ENCODE peak calls at places on chromosomes 2 and 18, in ten cellular contexts. O, H, Z, Y, P, X, N, L, B and U are unnamed samples.

GRCh38 chr2:231613054-231613654 is 20.5 kb downstream of the TEX44 start:
- DNase-seq in O (no peak), H (no peak), Z (no peak), Y (no peak), P (no peak), X (no peak), N (no peak), L (no peak), B (no peak), U (no peak)

GRCh38 chr2:236631361-236632291 is 62.0 kb downstream of the ACKR3 start:
- DNase-seq in O (no peak), H (no peak), Z (no peak), Y (peak), P (no peak), X (no peak), N (no peak), L (peak), B (no peak), U (no peak)

GRCh38 chr2:32614069-32614468 is 13.8 kb upstream of the TTC27 start:
- DNase-seq in O (no peak), H (no peak), Z (no peak), Y (no peak), P (no peak), X (no peak), N (no peak), L (no peak), B (no peak), U (no peak)

GRCh38 chr18:56576826-56577573 is 61.4 kb downstream of the TXNL1 start:
- DNase-seq in O (no peak), H (no peak), Z (peak), Y (no peak), P (no peak), X (no peak), N (no peak), L (no peak), B (peak), U (no peak)

GRCh38 chr18:45785015-45785597 is 40.4 kb upstream of the SIGLEC15 start:
- DNase-seq in O (no peak), H (no peak), Z (peak), Y (no peak), P (peak), X (no peak), N (no peak), L (no peak), B (no peak), U (peak)

GRCh38 chr18:77039196-77040140 is 93.1 kb downstream of the MBP start:
- DNase-seq in O (no peak), H (no peak), Z (no peak), Y (no peak), P (peak), X (no peak), N (peak), L (no peak), B (peak), U (no peak)

GRCh38 chr2:229410946-229411345 is 139.9 kb upstream of the PID1 start:
- DNase-seq in O (no peak), H (no peak), Z (no peak), Y (no peak), P (no peak), X (no peak), N (no peak), L (no peak), B (peak), U (no peak)

GRCh38 chr2:157857881-157858280 is 18.2 kb downstream of the ACVR1 start:
- DNase-seq in O (no peak), H (no peak), Z (peak), Y (no peak), P (no peak), X (no peak), N (no peak), L (no peak), B (peak), U (no peak)

GRCh38 chr2:136246086-136246669 is 128.2 kb upstream of the CXCR4 start:
- DNase-seq in O (peak), H (peak), Z (peak), Y (peak), P (no peak), X (peak), N (peak), L (peak), B (no peak), U (peak)

GRCh38 chr2:16553222-16553621 is 112.4 kb downstream of the CYRIA start:
- DNase-seq in O (peak), H (peak), Z (peak), Y (peak), P (peak), X (peak), N (peak), L (peak), B (peak), U (peak)

DNA sequence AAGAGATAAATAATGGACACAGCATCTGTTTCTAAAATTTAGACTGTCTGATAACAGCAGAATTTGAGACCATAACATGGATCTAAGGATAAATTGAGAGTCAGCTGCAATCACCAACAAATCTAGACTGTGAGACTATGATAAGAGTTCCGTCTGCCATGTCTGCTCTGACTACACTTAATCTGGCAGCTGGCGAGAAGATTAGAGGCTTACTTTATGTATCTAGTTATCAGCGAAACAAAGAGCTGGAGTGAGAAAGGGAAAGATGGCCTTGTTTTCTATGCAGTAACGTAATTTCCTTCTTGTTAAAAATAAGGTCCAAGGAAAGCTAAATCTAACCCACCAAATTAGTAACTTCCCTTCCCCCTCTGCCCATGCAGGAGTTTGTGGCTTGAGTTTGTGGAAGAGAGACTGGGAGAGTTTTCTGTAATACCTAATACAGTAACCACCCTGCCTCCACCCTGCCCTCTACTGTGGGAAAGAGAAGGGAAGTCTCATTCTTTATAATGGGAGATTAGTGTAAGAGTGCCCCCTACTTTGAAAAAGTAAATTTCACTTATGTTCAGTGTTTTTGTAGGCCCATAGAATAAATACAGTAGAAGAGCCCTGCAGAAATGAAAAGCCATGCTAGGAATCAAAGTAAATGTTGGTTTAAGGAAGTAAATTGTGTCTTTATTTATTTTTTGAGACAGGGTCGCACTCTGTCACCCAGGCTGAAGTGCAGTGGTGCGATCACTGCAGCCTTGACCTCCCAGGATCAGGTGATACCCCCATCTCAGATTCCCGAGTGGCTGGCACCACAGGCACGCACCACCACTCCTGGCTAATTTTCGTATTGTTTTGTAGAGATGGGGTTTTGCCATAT is 27.5 kb downstream of the EML4 start:
- DNase-seq in O (peak), H (peak), Z (peak), Y (peak), P (peak), X (peak), N (peak), L (peak), B (peak), U (peak)
- H3K9ac ChIP-seq in O (no peak), H (no peak), Z (no peak), Y (no peak), P (no peak), X (no peak), N (no peak), L (no peak), B (no peak), U (no peak)

DNA sequence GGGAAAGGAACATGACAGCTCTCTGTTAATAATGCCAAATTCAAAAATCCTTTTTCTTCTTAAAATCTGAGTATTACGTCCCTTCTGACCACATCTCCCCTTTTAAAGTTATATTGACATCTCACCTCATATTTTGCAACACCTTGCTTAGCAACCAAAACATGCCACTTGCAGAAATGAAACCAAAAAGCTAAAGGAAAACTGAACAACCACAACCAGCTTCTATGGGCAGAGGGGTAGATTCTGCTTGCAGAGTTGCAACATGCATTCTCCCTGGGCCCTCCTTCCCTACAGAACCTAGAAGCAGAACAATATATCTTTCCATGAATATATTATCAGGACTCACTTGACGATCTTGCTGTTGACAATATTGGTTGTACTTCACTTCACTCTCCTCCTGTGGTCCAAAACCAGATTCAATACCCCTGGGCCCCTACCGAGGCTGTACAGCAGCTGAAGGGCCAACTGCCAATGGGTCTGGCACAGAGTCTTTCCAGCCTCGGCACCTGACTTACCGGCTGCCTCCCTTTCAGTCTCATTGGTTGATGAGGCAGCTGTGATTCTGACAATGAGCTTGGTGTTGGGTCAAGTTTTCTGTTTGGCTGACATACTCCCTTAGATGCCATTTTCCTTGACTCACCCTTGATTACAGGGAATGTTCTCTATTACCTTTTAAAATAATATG is 616.6 kb downstream of the ZEB2 start:
- DNase-seq in O (no peak), H (no peak), Z (peak), Y (no peak), P (peak), X (no peak), N (peak), L (no peak), B (no peak), U (no peak)
- H2AFZ ChIP-seq in O (no peak), H (no peak), Z (peak), Y (no peak), P (no peak), X (no peak), N (no peak), L (no peak), B (no peak), U (no peak)

GRCh38 chr2:199902486-199903110 is 8.5 kb upstream of the C2orf69 start:
- DNase-seq in O (no peak), H (no peak), Z (no peak), Y (no peak), P (no peak), X (no peak), N (no peak), L (no peak), B (no peak), U (no peak)

GRCh38 chr2:199907008-199907714 is 3.9 kb upstream of the C2orf69 start:
- DNase-seq in O (no peak), H (no peak), Z (no peak), Y (no peak), P (no peak), X (no peak), N (no peak), L (no peak), B (no peak), U (no peak)

GRCh38 chr2:199901942-199902341 is 9.2 kb upstream of the C2orf69 start:
- DNase-seq in O (no peak), H (no peak), Z (no peak), Y (no peak), P (no peak), X (no peak), N (no peak), L (no peak), B (no peak), U (no peak)

DNA sequence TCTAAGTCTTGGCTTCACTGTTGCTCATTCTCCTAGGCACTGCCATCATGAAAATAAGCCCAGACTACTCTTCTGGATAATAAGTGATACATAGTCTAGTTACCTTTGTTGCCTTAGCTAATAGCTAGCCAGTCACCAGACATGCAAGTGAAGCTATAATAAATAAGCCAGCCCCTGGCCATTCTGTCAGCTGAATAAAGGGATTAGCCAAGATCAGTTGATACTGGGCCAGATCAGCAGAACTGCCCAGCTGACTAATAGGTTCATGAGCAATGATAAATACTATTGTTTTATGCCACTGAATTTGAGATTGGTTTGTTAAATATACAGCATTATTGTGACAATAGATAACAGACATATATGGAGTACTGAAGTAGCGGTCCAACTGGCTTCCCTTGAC is 8.0 kb upstream of the C2orf69 start:
- DNase-seq in O (no peak), H (no peak), Z (no peak), Y (no peak), P (no peak), X (no peak), N (no peak), L (no peak), B (no peak), U (no peak)
- H3K4me2 ChIP-seq in O (no peak), H (no peak), Z (no peak), Y (no peak), P (no peak), X (no peak), N (no peak), L (no peak), B (no peak), U (no peak)

GRCh38 chr2:238874330-238875050 is 26.6 kb downstream of the TWIST2 start:
- DNase-seq in O (no peak), H (no peak), Z (no peak), Y (no peak), P (no peak), X (no peak), N (no peak), L (no peak), B (no peak), U (no peak)

GRCh38 chr2:238875161-238875530 is 27.3 kb downstream of the TWIST2 start:
- DNase-seq in O (no peak), H (no peak), Z (no peak), Y (no peak), P (no peak), X (peak), N (no peak), L (no peak), B (no peak), U (no peak)

GRCh38 chr2:238878051-238878735 is 30.3 kb downstream of the TWIST2 start:
- DNase-seq in O (no peak), H (no peak), Z (no peak), Y (no peak), P (no peak), X (no peak), N (no peak), L (no peak), B (no peak), U (no peak)

GRCh38 chr2:238875531-238876231 is 27.8 kb downstream of the TWIST2 start:
- DNase-seq in O (no peak), H (no peak), Z (no peak), Y (no peak), P (no peak), X (no peak), N (no peak), L (no peak), B (no peak), U (no peak)

GRCh38 chr2:238876232-238876630 is 28.3 kb downstream of the TWIST2 start:
- DNase-seq in O (no peak), H (no peak), Z (no peak), Y (no peak), P (no peak), X (no peak), N (no peak), L (no peak), B (no peak), U (no peak)
- H3K9ac ChIP-seq in O (no peak), H (no peak), Z (no peak), Y (no peak), P (no peak), X (no peak), N (no peak), L (no peak), B (no peak), U (no peak)

DNA sequence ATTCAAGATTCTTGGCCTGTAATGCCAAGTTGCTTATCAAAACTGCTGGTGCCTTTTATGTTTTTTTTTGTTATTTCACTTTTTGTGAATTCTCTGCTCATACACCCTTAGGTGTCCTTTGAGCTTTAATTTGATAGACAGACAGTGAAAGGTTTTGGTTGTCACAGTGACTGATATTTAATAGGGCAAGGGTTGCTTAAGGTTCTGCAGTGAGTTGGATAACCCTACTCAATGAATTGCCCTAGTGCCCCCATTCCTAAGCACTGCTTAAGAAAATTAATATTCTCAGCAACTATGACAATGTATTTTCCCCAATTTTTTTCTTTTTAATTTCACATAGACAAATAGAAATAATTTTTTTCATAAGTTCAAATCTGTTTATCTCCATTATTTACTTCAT is 15.4 kb downstream of the PPIG start:
- DNase-seq in O (no peak), H (no peak), Z (no peak), Y (no peak), P (no peak), X (no peak), N (no peak), L (no peak), B (no peak), U (no peak)
- H2AFZ ChIP-seq in O (no peak), H (no peak), Z (no peak), Y (no peak), P (no peak), X (no peak), N (no peak), L (no peak), B (no peak), U (no peak)

DNA sequence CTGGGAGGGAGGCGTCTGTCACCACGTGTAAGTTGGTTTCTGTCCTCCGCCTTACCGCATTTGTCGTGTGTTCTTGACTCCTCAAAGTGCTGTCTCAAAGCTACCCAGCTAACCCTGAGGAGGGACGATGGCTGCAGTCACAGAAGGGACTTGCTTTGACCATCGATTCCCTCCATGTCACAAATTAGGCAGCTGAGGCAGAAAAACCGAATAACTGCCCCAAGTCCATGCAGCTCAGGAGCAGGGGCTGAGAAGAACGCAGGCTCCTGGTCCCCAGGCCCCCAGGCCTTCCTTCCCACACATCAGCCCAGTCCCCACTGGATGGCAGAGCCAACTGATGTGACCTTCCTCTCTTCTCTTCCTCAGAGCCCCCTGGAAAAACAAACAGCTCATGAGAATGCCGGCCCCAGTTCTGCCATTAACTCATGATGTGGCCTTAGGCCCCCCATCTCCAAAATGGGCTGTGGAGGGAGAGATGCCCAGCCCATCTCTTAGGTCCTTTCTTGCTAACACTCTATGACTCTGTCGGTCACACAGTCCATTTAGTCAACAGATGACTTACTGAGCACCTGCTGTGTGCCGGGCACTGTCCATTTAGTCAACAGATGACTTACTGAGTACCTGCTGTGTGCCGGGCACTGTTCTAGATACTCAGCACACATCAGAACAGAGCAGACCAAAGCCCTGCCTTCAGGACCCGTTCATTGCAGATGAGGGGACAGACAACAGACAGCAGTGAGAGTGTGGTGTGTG is 19.6 kb downstream of the MTERF4 start:
- DNase-seq in O (no peak), H (no peak), Z (no peak), Y (no peak), P (no peak), X (no peak), N (no peak), L (no peak), B (no peak), U (no peak)
- H3K4me2 ChIP-seq in O (no peak), H (no peak), Z (no peak), Y (no peak), P (no peak), X (no peak), N (no peak), L (no peak), B (no peak), U (no peak)

GRCh38 chr2:239181601-239182471 is 219.0 kb downstream of the HDAC4 start:
- DNase-seq in O (no peak), H (peak), Z (no peak), Y (no peak), P (no peak), X (peak), N (no peak), L (no peak), B (no peak), U (no peak)

GRCh38 chr2:239180526-239181073 is 220.2 kb downstream of the HDAC4 start:
- DNase-seq in O (no peak), H (no peak), Z (no peak), Y (no peak), P (no peak), X (no peak), N (no peak), L (no peak), B (no peak), U (no peak)

GRCh38 chr2:239182981-239183791 is 217.6 kb downstream of the HDAC4 start:
- DNase-seq in O (no peak), H (no peak), Z (no peak), Y (no peak), P (no peak), X (peak), N (no peak), L (no peak), B (no peak), U (no peak)

GRCh38 chr2:239179851-239180371 is 220.9 kb downstream of the HDAC4 start:
- DNase-seq in O (no peak), H (no peak), Z (no peak), Y (no peak), P (no peak), X (no peak), N (no peak), L (no peak), B (no peak), U (no peak)

GRCh38 chr2:239181074-239181581 is 219.7 kb downstream of the HDAC4 start:
- DNase-seq in O (no peak), H (no peak), Z (no peak), Y (no peak), P (no peak), X (no peak), N (no peak), L (no peak), B (no peak), U (no peak)
- H3K9ac ChIP-seq in O (no peak), H (no peak), Z (no peak), Y (no peak), P (no peak), X (no peak), N (no peak), L (no peak), B (no peak), U (no peak)

DNA sequence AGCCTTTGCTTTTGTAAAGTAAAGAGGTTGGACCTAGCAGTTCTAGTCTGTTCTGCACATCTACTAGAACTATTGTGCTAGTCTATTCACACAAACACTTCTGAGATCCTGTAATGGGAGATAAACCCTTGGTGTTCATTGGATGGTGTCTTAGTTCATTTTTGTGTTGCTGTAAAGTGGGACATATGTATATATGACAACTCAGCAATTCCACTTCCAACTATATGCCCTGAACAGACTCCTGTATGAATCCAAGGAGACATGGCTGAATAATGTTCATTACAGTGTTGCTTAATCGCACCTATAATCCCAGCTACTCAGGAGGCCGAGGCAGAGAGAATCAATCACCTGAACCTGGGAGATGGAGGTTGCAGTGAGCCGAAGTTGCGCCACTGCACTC is 23.3 kb downstream of the HK2 start:
- DNase-seq in O (no peak), H (no peak), Z (no peak), Y (no peak), P (no peak), X (no peak), N (no peak), L (no peak), B (no peak), U (no peak)
- H2AFZ ChIP-seq in O (no peak), H (no peak), Z (no peak), Y (no peak), P (no peak), X (no peak), N (no peak), L (no peak), B (no peak), U (no peak)